ENCODE peak calls at places on chromosomes 2 and 18, in ten cellular contexts. One of them, this sample, is unnamed.

GRCh38 chr18:76691800-76692199 is 130.6 kb upstream of the ZNF236 start:
- DNase-seq in ovary: peak; percentile 33
- DNase-seq in GM12891: no peak
- DNase-seq in endothelial cell of umbilical vein: no peak
- DNase-seq in breast epithelium: no peak
- DNase-seq in adrenal gland: no peak
- DNase-seq in spleen: no peak
- DNase-seq in GM12892: no peak
- DNase-seq in transverse colon: no peak
- DNase-seq in heart left ventricle: no peak
- DNase-seq in this sample: no peak

GRCh38 chr2:169928463-169928864 is 101.2 kb downstream of the UBR3 start:
- DNase-seq in GM12892: no peak
- DNase-seq in transverse colon: no peak
- DNase-seq in spleen: no peak
- DNase-seq in breast epithelium: no peak
- DNase-seq in endothelial cell of umbilical vein: peak; percentile 58
- DNase-seq in heart left ventricle: no peak
- DNase-seq in GM12891: no peak
- DNase-seq in ovary: no peak
- DNase-seq in adrenal gland: no peak
- DNase-seq in this sample: no peak

GRCh38 chr18:35415511-35416427 is 38.6 kb upstream of the ZNF396 start:
- DNase-seq in endothelial cell of umbilical vein: no peak
- DNase-seq in spleen: no peak
- DNase-seq in adrenal gland: no peak
- DNase-seq in GM12892: no peak
- DNase-seq in transverse colon: no peak
- DNase-seq in ovary: no peak
- DNase-seq in heart left ventricle: no peak
- DNase-seq in GM12891: no peak
- DNase-seq in breast epithelium: no peak
- DNase-seq in this sample: no peak

GRCh38 chr2:193518061-193518817 is 1323.5 kb upstream of the TMEFF2 start:
- DNase-seq in transverse colon: no peak
- DNase-seq in breast epithelium: no peak
- DNase-seq in heart left ventricle: no peak
- DNase-seq in endothelial cell of umbilical vein: no peak
- DNase-seq in spleen: no peak
- DNase-seq in ovary: no peak
- DNase-seq in GM12892: no peak
- DNase-seq in GM12891: no peak
- DNase-seq in adrenal gland: no peak
- DNase-seq in this sample: no peak

GRCh38 chr2:238376884-238377391 is 49.8 kb upstream of the ASB1 start:
- DNase-seq in spleen: no peak
- DNase-seq in endothelial cell of umbilical vein: no peak
- DNase-seq in heart left ventricle: no peak
- DNase-seq in ovary: no peak
- DNase-seq in breast epithelium: no peak
- DNase-seq in GM12891: no peak
- DNase-seq in adrenal gland: no peak
- DNase-seq in GM12892: no peak
- DNase-seq in transverse colon: no peak
- DNase-seq in this sample: no peak

GRCh38 chr2:215794829-215795546 is 218.4 kb downstream of the MREG start:
- DNase-seq in GM12892: no peak
- DNase-seq in heart left ventricle: no peak
- DNase-seq in adrenal gland: no peak
- DNase-seq in GM12891: no peak
- DNase-seq in transverse colon: no peak
- DNase-seq in spleen: no peak
- DNase-seq in endothelial cell of umbilical vein: peak; percentile 56
- DNase-seq in ovary: no peak
- DNase-seq in breast epithelium: no peak
- DNase-seq in this sample: no peak

GRCh38 chr18:68714707-68715496 is at the start of gene TMX3:
- DNase-seq in transverse colon: peak; percentile 93
- DNase-seq in endothelial cell of umbilical vein: peak; percentile 96
- DNase-seq in ovary: peak; percentile 86
- DNase-seq in GM12892: peak; percentile 81
- DNase-seq in spleen: peak; percentile 98
- DNase-seq in breast epithelium: peak; percentile 71
- DNase-seq in GM12891: peak; percentile 86
- DNase-seq in heart left ventricle: peak; percentile 91
- DNase-seq in adrenal gland: peak; percentile 88
- DNase-seq in this sample: peak; percentile 68

GRCh38 chr2:42008241-42008911 is 39.4 kb upstream of the PKDCC start:
- DNase-seq in spleen: no peak
- DNase-seq in transverse colon: no peak
- DNase-seq in ovary: no peak
- DNase-seq in breast epithelium: no peak
- DNase-seq in GM12891: no peak
- DNase-seq in endothelial cell of umbilical vein: no peak
- DNase-seq in heart left ventricle: no peak
- DNase-seq in adrenal gland: no peak
- DNase-seq in GM12892: no peak
- DNase-seq in this sample: no peak

DNA sequence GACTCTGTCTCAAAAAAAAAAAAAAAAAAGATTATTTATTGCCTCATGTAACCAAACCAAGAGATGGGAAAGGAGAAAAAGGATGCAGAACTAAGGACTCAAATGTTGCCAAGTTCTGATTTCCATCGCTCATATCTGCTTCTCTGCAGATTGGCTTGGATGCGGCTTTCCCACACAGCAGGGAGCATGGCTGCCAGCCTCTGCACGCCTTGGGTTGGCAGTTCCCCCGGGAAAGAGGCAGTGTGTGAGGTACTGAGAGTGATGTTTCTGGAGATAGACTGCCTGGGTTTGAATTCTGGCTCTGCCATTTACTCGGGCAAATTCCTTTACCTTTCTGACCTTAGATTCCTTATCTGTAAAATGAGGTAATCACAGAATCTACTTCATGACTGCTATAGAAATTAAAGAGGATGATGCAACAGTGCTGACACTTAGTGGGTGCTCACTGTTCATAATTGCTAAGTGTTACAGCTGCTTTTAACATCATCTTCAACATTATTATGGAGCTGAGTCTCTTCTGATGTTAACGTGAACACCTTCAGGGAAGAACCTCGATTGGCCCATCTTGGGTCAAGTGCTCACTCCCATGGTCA is 68.8 kb downstream of the ACAA2 start:
- DNase-seq in breast epithelium: no peak
- DNase-seq in ovary: no peak
- DNase-seq in heart left ventricle: no peak
- DNase-seq in adrenal gland: no peak
- DNase-seq in spleen: no peak
- DNase-seq in GM12891: no peak
- DNase-seq in endothelial cell of umbilical vein: no peak
- DNase-seq in transverse colon: no peak
- DNase-seq in GM12892: no peak
- DNase-seq in this sample: no peak
- TF ChIP-seq POLR2A in breast epithelium: no peak
- TF ChIP-seq POLR2A in ovary: no peak
- TF ChIP-seq POLR2A in heart left ventricle: no peak
- TF ChIP-seq POLR2A in adrenal gland: no peak
- TF ChIP-seq POLR2A in spleen: no peak
- TF ChIP-seq POLR2A in GM12891: no peak
- TF ChIP-seq POLR2A in endothelial cell of umbilical vein: no peak
- TF ChIP-seq POLR2A in transverse colon: no peak
- TF ChIP-seq POLR2A in GM12892: no peak
- TF ChIP-seq POLR2A in this sample: no peak

GRCh38 chr2:66433695-66433944 is 1.3 kb upstream of the MEIS1 start:
- DNase-seq in heart left ventricle: no peak
- DNase-seq in GM12892: no peak
- DNase-seq in adrenal gland: no peak
- DNase-seq in ovary: no peak
- DNase-seq in endothelial cell of umbilical vein: no peak
- DNase-seq in spleen: no peak
- DNase-seq in breast epithelium: no peak
- DNase-seq in transverse colon: no peak
- DNase-seq in GM12891: no peak
- DNase-seq in this sample: no peak

GRCh38 chr2:66435963-66436362 is 1.0 kb downstream of the MEIS1 start:
- DNase-seq in GM12891: no peak
- DNase-seq in endothelial cell of umbilical vein: no peak
- DNase-seq in GM12892: no peak
- DNase-seq in adrenal gland: no peak
- DNase-seq in spleen: no peak
- DNase-seq in breast epithelium: no peak
- DNase-seq in transverse colon: no peak
- DNase-seq in ovary: no peak
- DNase-seq in heart left ventricle: no peak
- DNase-seq in this sample: no peak

GRCh38 chr2:66435549-66435875 is 587 bp downstream of the MEIS1 start:
- DNase-seq in heart left ventricle: no peak
- DNase-seq in transverse colon: no peak
- DNase-seq in GM12891: no peak
- DNase-seq in endothelial cell of umbilical vein: peak; percentile 58
- DNase-seq in GM12892: no peak
- DNase-seq in adrenal gland: no peak
- DNase-seq in breast epithelium: no peak
- DNase-seq in ovary: no peak
- DNase-seq in spleen: no peak
- DNase-seq in this sample: no peak

GRCh38 chr2:66433945-66434678 is 813 bp upstream of the MEIS1 start:
- DNase-seq in ovary: peak; percentile 71
- DNase-seq in endothelial cell of umbilical vein: peak; percentile 86
- DNase-seq in heart left ventricle: peak; percentile 62
- DNase-seq in GM12892: no peak
- DNase-seq in adrenal gland: peak; percentile 67
- DNase-seq in breast epithelium: no peak
- DNase-seq in transverse colon: peak; percentile 53
- DNase-seq in GM12891: no peak
- DNase-seq in spleen: peak; percentile 69
- DNase-seq in this sample: peak; percentile 23

GRCh38 chr2:66434679-66435548 is at the start of gene MEIS1:
- DNase-seq in heart left ventricle: peak; percentile 91
- DNase-seq in breast epithelium: peak; percentile 90
- DNase-seq in adrenal gland: peak; percentile 97
- DNase-seq in spleen: peak; percentile 90
- DNase-seq in GM12892: no peak
- DNase-seq in GM12891: no peak
- DNase-seq in endothelial cell of umbilical vein: peak; percentile 95
- DNase-seq in ovary: peak; percentile 96
- DNase-seq in transverse colon: peak; percentile 80
- DNase-seq in this sample: peak; percentile 83
- TF ChIP-seq POLR2A in heart left ventricle: peak; percentile 62
- TF ChIP-seq POLR2A in breast epithelium: peak; percentile 78
- TF ChIP-seq POLR2A in adrenal gland: peak; percentile 100
- TF ChIP-seq POLR2A in spleen: no peak
- TF ChIP-seq POLR2A in GM12892: no peak
- TF ChIP-seq POLR2A in GM12891: no peak
- TF ChIP-seq POLR2A in endothelial cell of umbilical vein: peak; percentile 90
- TF ChIP-seq POLR2A in ovary: peak; percentile 97
- TF ChIP-seq POLR2A in transverse colon: peak; percentile 86
- TF ChIP-seq POLR2A in this sample: peak; percentile 60

DNA sequence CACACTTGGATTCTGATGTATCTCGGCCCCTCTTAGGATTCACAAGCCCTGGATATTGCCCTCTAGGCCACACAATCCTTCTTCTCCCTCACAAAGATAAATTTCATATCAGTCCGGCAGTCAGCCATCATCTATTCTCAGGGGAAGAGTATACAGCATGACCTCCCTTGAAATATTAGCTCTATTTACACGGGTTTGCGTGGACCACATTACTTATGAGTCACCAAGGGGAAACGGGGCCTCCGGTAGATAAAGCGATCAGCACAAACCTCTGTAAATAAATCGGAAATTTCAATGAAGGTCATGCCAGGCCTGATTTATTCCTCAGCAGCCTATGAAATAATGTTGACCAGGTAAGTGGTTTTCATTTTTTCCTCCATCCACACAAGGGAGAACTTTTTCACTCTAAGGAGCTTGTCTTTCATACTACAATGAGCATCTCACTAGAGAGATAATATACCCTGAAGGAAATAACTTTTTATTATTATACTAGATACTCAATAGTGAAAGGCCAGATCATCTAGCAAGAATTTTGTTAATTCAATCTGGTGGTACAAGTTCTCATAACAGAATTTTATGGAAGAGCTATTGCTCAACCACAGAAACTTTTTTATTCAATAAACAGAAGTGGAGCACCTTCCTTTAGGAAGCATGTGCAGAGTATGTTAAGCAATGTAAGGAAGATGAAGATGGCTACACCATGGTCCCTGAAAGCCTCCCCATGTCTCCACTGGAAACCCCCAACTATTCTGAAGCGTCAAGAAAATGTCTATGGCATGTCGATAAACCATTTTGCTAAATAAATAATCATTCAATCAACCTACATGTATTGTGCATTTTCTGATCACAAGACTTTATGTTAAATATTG is 125.2 kb upstream of the PIK3C3 start:
- DNase-seq in spleen: no peak
- DNase-seq in GM12892: no peak
- DNase-seq in GM12891: no peak
- DNase-seq in heart left ventricle: no peak
- DNase-seq in transverse colon: no peak
- DNase-seq in endothelial cell of umbilical vein: peak; percentile 1
- DNase-seq in ovary: no peak
- DNase-seq in breast epithelium: no peak
- DNase-seq in adrenal gland: no peak
- DNase-seq in this sample: no peak
- TF ChIP-seq POLR2A in spleen: no peak
- TF ChIP-seq POLR2A in GM12892: no peak
- TF ChIP-seq POLR2A in GM12891: no peak
- TF ChIP-seq POLR2A in heart left ventricle: no peak
- TF ChIP-seq POLR2A in transverse colon: no peak
- TF ChIP-seq POLR2A in endothelial cell of umbilical vein: no peak
- TF ChIP-seq POLR2A in ovary: no peak
- TF ChIP-seq POLR2A in breast epithelium: no peak
- TF ChIP-seq POLR2A in adrenal gland: no peak
- TF ChIP-seq POLR2A in this sample: no peak

DNA sequence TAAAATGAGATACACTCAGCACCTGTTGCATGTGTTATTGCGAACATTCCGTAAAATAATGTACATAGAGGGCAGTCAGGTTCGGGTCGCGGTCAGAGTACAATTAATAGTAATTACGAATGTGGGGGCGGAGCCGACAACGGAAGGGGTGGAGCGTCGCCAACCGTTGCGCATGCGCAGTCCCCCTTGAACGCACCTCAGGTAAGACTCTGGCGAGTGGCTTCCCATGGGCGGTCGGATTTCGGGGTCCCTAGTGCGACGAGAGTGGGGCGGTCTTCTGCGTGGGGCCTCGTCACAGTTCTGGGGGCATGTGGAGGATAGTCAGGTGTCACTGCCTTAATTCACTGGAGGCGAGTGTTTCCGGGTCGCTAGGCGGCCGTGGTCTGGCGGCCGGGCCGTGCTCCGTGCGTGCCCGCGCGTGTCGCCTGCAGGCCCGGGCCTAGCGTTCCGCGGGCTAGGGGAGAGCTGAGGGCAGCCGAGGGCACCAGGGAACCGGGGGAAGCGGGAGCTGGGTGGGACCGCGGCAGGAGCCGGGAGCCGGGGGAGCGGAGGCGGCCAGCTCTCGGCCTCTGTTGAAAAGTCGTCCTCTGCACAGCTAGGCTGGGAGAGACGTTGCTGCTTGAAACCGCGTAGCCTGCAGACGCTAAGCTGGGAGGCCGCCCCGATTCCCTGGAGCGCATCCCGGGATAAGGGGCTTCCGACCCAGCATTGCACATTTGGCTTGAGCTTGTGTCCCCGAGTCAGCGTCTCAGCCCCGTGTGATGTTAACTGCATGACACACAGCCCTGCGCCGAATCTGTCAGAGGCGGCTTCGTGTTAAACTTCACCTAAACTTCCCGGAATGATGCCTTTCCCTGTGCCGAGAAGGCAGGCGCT is at the start of gene CEBPZOS:
- DNase-seq in GM12892: peak; percentile 70
- DNase-seq in spleen: peak; percentile 96
- DNase-seq in GM12891: peak; percentile 68
- DNase-seq in adrenal gland: peak; percentile 76
- DNase-seq in heart left ventricle: peak; percentile 83
- DNase-seq in breast epithelium: peak; percentile 76
- DNase-seq in ovary: peak; percentile 87
- DNase-seq in endothelial cell of umbilical vein: peak; percentile 89
- DNase-seq in transverse colon: peak; percentile 90
- DNase-seq in this sample: peak; percentile 56
- TF ChIP-seq POLR2A in GM12892: peak; percentile 82
- TF ChIP-seq POLR2A in spleen: peak; percentile 53
- TF ChIP-seq POLR2A in GM12891: peak; percentile 84
- TF ChIP-seq POLR2A in adrenal gland: peak; percentile 87
- TF ChIP-seq POLR2A in heart left ventricle: peak; percentile 35
- TF ChIP-seq POLR2A in breast epithelium: peak; percentile 63
- TF ChIP-seq POLR2A in ovary: peak; percentile 84
- TF ChIP-seq POLR2A in endothelial cell of umbilical vein: peak; percentile 56
- TF ChIP-seq POLR2A in transverse colon: peak; percentile 86
- TF ChIP-seq POLR2A in this sample: peak; percentile 84

This sample was measured in H54.